ENCODE peak calls at places on chromosomes 12 and 14, in six cellular contexts. H is endothelial cell of umbilical vein, A is H1, S is K562, F is A549, T is HepG2. U is an unnamed sample.

GRCh38 chr12:48999371-49000131 is at the start of gene DDN:
- DNase-seq in H (no peak), A (peak; percentile 72), S (peak; percentile 78), F (no peak), T (no peak), U (no peak)

GRCh38 chr12:132410296-132410625 is 79.7 kb upstream of the FBRSL1 start:
- DNase-seq in H (no peak), A (no peak), S (no peak), F (no peak), T (no peak), U (no peak)

GRCh38 chr12:34605955-34606748 is 583.9 kb downstream of the ALG10 start:
- DNase-seq in H (no peak), A (no peak), S (peak; percentile 3), F (no peak), T (no peak), U (no peak)

GRCh38 chr12:42589465-42590323 is at the start of gene PRICKLE1:
- DNase-seq in H (peak; percentile 69), A (peak; percentile 70), S (peak; percentile 77), F (peak; percentile 24), T (no peak), U (peak; percentile 50)

GRCh38 chr12:48123169-48123568 is 4.0 kb downstream of the PFKM start:
- DNase-seq in H (no peak), A (no peak), S (no peak), F (no peak), T (peak; percentile 9), U (no peak)

GRCh38 chr14:49173765-49174373 is 412.3 kb downstream of the RPS29 start:
- DNase-seq in H (peak; percentile 55), A (peak; percentile 84), S (peak; percentile 18), F (peak; percentile 33), T (peak; percentile 63), U (peak; percentile 76)

GRCh38 chr12:129073157-129073915 is 220.1 kb downstream of the GLT1D1 start:
- DNase-seq in H (no peak), A (no peak), S (no peak), F (no peak), T (no peak), U (no peak)

GRCh38 chr14:69288001-69288771 is 28.2 kb downstream of the GALNT16 start:
- DNase-seq in H (peak; percentile 46), A (peak; percentile 46), S (no peak), F (peak; percentile 46), T (peak; percentile 23), U (no peak)

GRCh38 chr14:90791481-90791880 is 24.7 kb downstream of the TTC7B start:
- DNase-seq in H (no peak), A (no peak), S (no peak), F (no peak), T (no peak), U (no peak)

GRCh38 chr12:42143401-42144173 is 1.1 kb downstream of the GXYLT1 start:
- DNase-seq in H (peak; percentile 54), A (no peak), S (no peak), F (no peak), T (no peak), U (no peak)

GRCh38 chr14:56002876-56003625 is 115.2 kb upstream of the PELI2 start:
- DNase-seq in H (no peak), A (no peak), S (no peak), F (no peak), T (no peak), U (no peak)

GRCh38 chr14:55975281-55975905 is 142.8 kb upstream of the PELI2 start:
- DNase-seq in H (no peak), A (no peak), S (no peak), F (no peak), T (no peak), U (no peak)

GRCh38 chr12:45745861-45746277 is 16.4 kb downstream of the ARID2 start:
- DNase-seq in H (peak; percentile 22), A (no peak), S (no peak), F (no peak), T (no peak), U (no peak)

GRCh38 chr12:19058235-19059021 is 71.1 kb upstream of the PLEKHA5 start:
- DNase-seq in H (peak; percentile 60), A (no peak), S (no peak), F (no peak), T (no peak), U (peak; percentile 13)

DNA sequence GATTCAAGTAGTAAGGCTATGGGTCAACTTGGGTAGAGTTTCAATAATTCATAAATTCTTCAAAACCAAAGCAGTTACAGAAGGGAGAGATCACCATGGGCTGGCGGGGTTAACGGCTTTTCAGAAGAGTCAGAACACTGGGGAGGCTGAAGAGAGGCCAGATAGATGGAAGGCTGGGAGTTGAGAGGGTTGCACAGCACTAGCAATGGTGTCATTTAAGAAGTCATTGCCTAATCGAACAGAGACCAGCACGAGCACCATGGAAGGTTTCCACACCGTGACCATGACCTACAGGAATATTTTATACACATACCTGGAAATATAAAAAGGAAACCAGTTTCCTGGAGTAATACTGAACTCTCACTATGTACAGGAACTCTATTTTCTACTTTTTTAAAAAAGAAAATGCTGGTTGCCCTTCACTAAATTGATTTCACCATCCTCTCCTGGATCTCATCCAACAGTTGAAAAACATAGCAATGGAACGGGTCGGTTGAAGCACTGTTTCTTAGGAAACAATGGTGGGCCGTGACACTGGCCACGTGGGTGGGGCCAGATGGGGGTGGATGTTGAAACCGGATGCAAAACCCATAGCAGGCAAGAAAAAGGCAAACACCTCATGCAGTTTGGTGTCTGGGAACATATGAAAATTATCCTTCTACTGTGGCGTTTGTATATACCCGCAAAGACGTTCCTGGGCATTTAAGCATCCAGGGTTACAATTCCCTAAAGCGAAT is 38.0 kb upstream of the RIN3 start:
- DNase-seq in H (peak; percentile 52), A (peak; percentile 14), S (no peak), F (no peak), T (peak; percentile 41), U (no peak)
- TF ChIP-seq CTCF in H (no peak), A (no peak), S (no peak), F (no peak), T (no peak), U (no peak)

DNA sequence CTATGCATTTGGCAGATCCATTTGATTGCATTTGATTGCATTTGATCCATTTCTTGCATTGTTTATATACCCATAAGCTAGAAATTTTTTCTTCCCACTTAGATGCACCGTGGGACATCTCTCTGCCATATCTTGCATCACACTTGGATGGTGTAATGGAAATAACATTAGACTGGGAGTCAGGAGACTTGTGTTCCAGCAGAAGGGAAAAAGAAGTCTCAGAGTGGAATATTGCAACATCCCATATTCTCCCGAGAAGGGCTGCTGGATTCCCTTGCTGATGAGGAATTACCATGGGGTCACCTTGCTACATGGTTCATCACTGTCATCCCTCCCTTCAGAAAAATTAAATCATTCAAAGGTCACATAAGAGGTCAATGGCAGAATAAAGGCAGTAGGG is 78.1 kb downstream of the KSR2 start:
- DNase-seq in H (no peak), A (no peak), S (no peak), F (no peak), T (no peak), U (no peak)
- TF ChIP-seq JUN in H (no peak), A (no peak), S (no peak), F (no peak), T (no peak), U (no peak)

GRCh38 chr12:5554711-5555110 is 122.8 kb downstream of the NTF3 start:
- DNase-seq in H (no peak), A (no peak), S (no peak), F (no peak), T (no peak), U (no peak)

GRCh38 chr12:5557906-5558305 is 126.0 kb downstream of the NTF3 start:
- DNase-seq in H (no peak), A (peak; percentile 28), S (no peak), F (no peak), T (no peak), U (no peak)

GRCh38 chr12:5560242-5560641 is 128.3 kb downstream of the NTF3 start:
- DNase-seq in H (no peak), A (no peak), S (no peak), F (no peak), T (no peak), U (no peak)

GRCh38 chr12:5556946-5557673 is 125.2 kb downstream of the NTF3 start:
- DNase-seq in H (no peak), A (no peak), S (no peak), F (no peak), T (no peak), U (no peak)

DNA sequence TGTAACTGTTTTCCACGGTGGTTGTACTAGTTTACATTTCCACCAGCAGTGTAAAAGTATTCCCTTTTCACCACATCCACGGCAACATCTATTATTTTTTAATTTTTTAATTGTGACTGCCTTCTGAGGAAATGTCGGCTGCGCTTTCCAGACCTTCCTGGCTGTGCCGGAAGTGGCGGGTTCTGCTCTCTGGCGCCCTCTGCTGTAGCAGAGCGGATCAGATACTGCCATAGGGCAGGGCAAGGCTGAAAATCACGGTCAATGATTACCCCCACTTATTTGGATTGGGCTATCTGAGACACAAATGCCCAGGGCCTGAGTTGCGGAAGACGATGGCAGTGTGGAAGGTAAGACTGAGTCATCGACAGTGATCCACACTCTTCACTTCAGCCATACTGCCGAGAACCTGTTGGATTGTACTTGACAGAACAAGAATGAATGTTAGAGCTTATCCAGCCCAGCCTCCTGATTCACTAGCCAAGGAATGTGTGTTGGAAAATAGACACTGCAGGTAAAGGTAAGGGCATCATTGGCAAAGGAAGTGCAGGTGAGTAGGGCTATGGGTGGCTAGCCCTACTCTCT is 124.2 kb downstream of the NTF3 start:
- DNase-seq in H (no peak), A (peak; percentile 88), S (peak; percentile 56), F (peak; percentile 17), T (no peak), U (peak; percentile 73)
- TF ChIP-seq CTCF in H (peak; percentile 36), A (peak; percentile 76), S (peak; percentile 62), F (peak; percentile 26), T (peak; percentile 40), U (peak; percentile 89)

GRCh38 chr12:14936224-14936861 is 2.0 kb downstream of the ERP27 start:
- DNase-seq in H (no peak), A (peak; percentile 51), S (no peak), F (no peak), T (no peak), U (peak; percentile 59)
- TF ChIP-seq JUN in H (no peak), A (no peak), S (no peak), F (no peak), T (no peak), U (no peak)

GRCh38 chr14:52304248-52304904 is 9.7 kb upstream of the PTGER2 start:
- DNase-seq in H (no peak), A (no peak), S (no peak), F (no peak), T (no peak), U (no peak)

GRCh38 chr14:52299692-52300278 is 14.3 kb upstream of the PTGER2 start:
- DNase-seq in H (peak; percentile 47), A (no peak), S (peak; percentile 12), F (peak; percentile 54), T (peak; percentile 59), U (no peak)

GRCh38 chr14:52296378-52296777 is 17.7 kb upstream of the PTGER2 start:
- DNase-seq in H (no peak), A (no peak), S (no peak), F (no peak), T (no peak), U (no peak)

DNA sequence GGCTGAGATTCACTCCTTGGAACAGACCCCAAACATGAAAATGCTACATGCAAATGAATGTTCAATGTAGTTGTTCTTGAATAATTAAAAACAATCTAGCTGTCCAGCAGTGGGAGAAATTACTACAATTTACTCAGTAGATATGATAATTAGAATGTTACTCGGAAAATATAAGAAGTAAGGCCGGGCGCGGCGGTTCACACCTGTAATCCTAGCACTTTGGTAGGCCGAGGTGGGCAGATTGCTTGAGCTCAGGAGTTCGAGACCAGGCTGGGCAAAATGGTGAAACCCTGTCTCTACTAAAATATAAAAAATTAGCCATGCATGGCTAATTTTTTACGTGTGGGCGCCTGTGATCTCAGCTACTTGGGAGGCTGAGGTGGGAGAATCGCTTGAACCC is 15.3 kb upstream of the PTGER2 start:
- DNase-seq in H (no peak), A (no peak), S (no peak), F (no peak), T (no peak), U (no peak)
- TF ChIP-seq CTCF in H (no peak), A (no peak), S (no peak), F (no peak), T (no peak), U (no peak)